ENCODE peak calls at places on chromosomes 4 and X, in six cellular contexts. P is IMR-90, Z is mesendoderm, K is H9, W is trophoblast cell, S is H1. Y is an unnamed sample.

GRCh38 chr4:10629394-10629793 is 55.2 kb downstream of the CLNK start:
- DNase-seq in W (no peak), K (no peak), P (no peak), Z (no peak), S (no peak), Y (no peak)

GRCh38 chr4:141807073-141807472 is 170.7 kb downstream of the IL15 start:
- DNase-seq in P (peak; percentile 68), S (no peak), W (no peak), K (no peak), Z (no peak), Y (no peak)

GRCh38 chr4:47213971-47214370 is 182.6 kb downstream of the GABRB1 start:
- DNase-seq in S (no peak), W (no peak), K (no peak), P (peak; percentile 96), Z (no peak), Y (no peak)

GRCh38 chrX:27660878-27661277 is 70.7 kb downstream of the DCAF8L2 start:
- DNase-seq in W (no peak), K (peak; percentile 19), Z (peak; percentile 20), S (no peak), P (no peak), Y (no peak)

GRCh38 chr4:109298279-109299010 is 4.0 kb downstream of the COL25A1 start:
- DNase-seq in K (no peak), S (no peak), Z (peak; percentile 70), W (peak; percentile 51), P (no peak), Y (no peak)

GRCh38 chrX:15391850-15392249 is 7.6 kb upstream of the VEGFD start:
- DNase-seq in K (peak; percentile 37), S (no peak), Z (peak; percentile 74), W (no peak), P (no peak), Y (no peak)

GRCh38 chr4:1600811-1601532 is 83.1 kb downstream of the FAM53A start:
- DNase-seq in P (no peak), K (no peak), S (no peak), Z (no peak), W (no peak), Y (no peak)

GRCh38 chr4:876780-877179 is 50.9 kb upstream of the CPLX1 start:
- DNase-seq in S (no peak), P (no peak), W (peak; percentile 4), K (peak; percentile 60), Z (peak; percentile 16), Y (no peak)

GRCh38 chr4:140309124-140309870 is 64.1 kb upstream of the SCOC start:
- DNase-seq in W (peak; percentile 43), S (no peak), P (peak; percentile 72), K (peak; percentile 47), Z (peak; percentile 57), Y (no peak)

GRCh38 chrX:120790118-120790517 is 85.5 kb downstream of the CT47B1 start:
- DNase-seq in K (peak; percentile 27), S (no peak), W (peak; percentile 87), P (peak; percentile 71), Z (peak; percentile 63), Y (peak; percentile 50)

DNA sequence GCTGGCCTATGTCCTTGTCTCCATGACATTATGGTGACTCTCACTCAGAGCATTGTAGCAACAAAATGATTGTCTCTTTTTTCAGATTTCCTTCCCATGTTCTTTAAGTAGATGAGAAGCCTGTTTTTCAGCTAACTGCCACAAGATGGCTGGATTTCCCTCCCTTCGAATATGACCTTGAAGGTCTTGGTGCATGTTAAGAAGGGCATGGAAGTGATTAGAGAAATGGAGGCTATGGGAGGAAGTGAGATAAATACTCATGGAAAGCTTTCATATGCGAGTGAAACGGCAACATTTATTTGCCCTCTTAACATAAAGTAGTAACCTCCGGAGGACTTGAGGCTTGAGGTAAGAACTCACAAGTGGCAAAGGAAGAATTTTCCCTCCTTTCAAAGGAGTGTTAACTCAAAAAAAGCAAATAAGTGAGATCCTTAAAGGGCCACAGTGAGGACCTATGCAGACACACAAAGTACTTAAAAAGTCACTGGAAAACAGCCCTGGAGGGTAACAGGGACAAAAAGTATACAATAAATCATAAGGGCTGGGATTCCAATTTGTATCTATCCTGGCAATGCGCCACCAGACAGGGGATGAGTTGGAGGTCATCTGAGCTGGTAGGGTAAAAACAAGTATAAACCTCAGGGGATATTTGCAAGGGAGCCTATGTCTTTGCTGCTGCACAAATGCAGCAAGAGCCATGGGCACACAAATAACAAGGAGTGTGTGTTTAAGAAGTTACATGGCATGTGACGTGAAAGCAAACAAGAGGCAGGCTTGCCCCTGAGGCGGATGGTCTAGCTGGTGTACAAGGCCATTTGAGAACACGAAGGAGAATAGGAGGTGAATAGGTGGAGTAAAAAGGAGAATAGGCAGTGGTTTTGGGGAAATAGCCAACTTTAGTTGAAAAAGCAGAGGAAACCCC is 96.2 kb downstream of the CPE start:
- DNase-seq in S (no peak), K (no peak), W (no peak), Z (no peak), P (no peak), Y (no peak)
- H2BK5ac ChIP-seq in S (no peak overlapping the region), K (no peak overlapping the region), W (no peak overlapping the region), Z (no peak overlapping the region), P (no peak overlapping the region), Y (no peak overlapping the region)

GRCh38 chr4:122922877-122923511 is 597 bp upstream of the NUDT6 start:
- DNase-seq in K (peak; percentile 88), W (peak; percentile 85), S (no peak), Z (peak; percentile 94), P (peak; percentile 82), Y (peak; percentile 83)
- H3K18ac ChIP-seq in K (no peak overlapping the region), W (no peak overlapping the region), S (peak overlapping the region; percentile 65), Z (peak overlapping the region; percentile 81), P (peak overlapping the region; percentile 42), Y (peak overlapping the region; percentile 83)

DNA sequence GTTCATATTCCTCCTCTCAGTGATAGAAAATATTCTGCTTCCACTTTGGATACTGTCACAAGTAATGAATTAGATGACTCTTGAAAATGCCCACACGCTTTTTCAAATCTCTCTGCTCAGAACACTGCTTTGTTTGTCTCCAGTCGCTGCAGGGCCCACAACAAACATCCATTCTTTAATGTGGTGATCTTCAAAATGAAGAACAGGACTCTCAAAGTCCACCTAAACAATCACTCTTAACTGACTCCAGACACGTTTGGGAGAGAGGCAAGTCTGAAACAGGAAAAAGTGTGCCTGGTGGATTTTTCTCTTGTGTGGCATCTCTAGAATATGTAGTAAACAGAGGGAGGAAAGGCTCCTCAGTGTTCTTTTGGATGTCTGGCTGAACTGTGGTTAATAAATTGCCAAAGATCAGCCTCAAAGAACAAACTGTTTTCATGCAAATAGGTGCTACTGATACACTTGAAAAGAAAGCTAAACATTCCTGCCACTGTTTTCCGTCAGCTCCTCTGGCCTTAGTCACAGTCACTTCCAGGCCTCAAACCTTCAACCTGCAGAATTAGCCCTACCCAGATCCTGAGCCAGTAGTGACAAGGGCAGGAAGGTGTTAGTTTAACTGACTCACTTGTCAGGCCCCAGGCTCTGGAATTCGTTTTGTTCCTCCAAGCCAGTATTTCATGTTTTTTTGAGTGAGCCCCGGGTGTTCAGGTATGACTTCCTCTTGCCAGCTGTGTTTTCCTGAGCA is 259.6 kb upstream of the GPC4 start:
- DNase-seq in P (no peak), W (peak; percentile 70), Z (peak; percentile 78), K (peak; percentile 32), S (no peak), Y (no peak)
- H2BK5ac ChIP-seq in P (no peak overlapping the region), W (no peak overlapping the region), Z (no peak overlapping the region), K (no peak overlapping the region), S (no peak overlapping the region), Y (no peak overlapping the region)

GRCh38 chr4:106422766-106423165 is 54.2 kb upstream of the GIMD1 start:
- DNase-seq in K (no peak), S (no peak), Z (no peak), W (no peak), P (no peak), Y (no peak)
- H3K18ac ChIP-seq in K (no peak overlapping the region), S (no peak overlapping the region), Z (no peak overlapping the region), W (no peak overlapping the region), P (no peak overlapping the region), Y (no peak overlapping the region)

GRCh38 chrX:16664059-16664458 is 14.1 kb downstream of the S100G start:
- DNase-seq in W (no peak), S (no peak), P (peak; percentile 67), K (no peak), Z (no peak), Y (no peak)
- H2BK5ac ChIP-seq in W (no peak overlapping the region), S (no peak overlapping the region), P (peak overlapping the region; percentile 97), K (no peak overlapping the region), Z (no peak overlapping the region), Y (no peak overlapping the region)

DNA sequence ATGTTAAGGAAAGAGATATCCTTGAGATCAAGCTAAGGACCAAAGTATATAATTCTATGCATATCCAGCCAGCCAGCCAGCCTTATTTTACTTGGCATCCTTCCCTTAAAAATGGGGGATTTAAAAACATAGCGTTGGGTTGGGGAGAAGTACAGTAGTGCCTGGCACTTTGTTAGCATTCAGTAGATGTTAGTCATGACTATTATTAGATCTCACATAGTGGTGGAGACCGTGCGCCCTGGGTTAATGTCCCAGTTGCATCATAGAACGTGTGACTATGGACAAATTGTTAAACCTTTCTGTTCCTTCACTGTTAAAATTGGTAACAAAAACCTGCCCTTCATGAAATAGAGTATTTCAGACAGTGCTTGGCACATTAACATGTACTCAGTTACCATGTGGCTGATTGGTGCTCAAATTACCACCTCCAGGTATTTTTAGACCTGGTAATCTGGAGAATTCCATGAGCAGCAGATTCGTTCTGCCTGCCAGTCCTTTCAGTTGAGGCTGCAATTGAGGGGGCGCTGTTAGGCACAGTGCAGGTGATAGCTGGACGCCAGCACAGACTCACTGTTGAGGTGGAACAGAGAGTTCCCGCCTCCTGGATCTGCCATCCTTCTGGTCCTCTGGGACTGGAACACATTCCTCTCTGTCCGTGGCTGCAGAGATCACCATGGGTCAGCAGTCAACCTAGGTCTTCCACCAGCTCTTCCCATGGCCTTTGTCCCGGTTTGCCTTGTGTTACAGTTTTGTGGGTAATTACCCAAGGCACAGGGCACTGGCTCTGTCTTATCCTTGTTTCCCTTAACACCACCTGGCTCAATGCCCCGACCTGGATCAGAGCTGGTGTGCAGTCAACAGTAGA is 31.7 kb downstream of the RBBP7 start:
- DNase-seq in P (peak; percentile 80), S (no peak), W (no peak), K (peak; percentile 52), Z (peak; percentile 7), Y (no peak)
- H3K18ac ChIP-seq in P (peak overlapping the region; percentile 48), S (no peak overlapping the region), W (no peak overlapping the region), K (no peak overlapping the region), Z (no peak overlapping the region), Y (no peak overlapping the region)

GRCh38 chr4:99059550-99059949 is 29.0 kb downstream of the ADH5 start:
- DNase-seq in Z (no peak), P (no peak), W (no peak), K (no peak), S (no peak), Y (no peak)
- H2BK5ac ChIP-seq in Z (no peak overlapping the region), P (peak overlapping the region; percentile 74), W (peak overlapping the region; percentile 61), K (no peak overlapping the region), S (no peak overlapping the region), Y (no peak overlapping the region)